ENCODE peak calls at places on chromosomes 7 and 10, in eight cellular contexts. N, K, F, Q, V, Z, P and I are unnamed samples.

GRCh38 chr10:48506147-48506917 is 98.5 kb downstream of the ARHGAP22 start:
- DNase-seq in F (peak), N (peak), P (peak), K (peak), V (no peak), Q (peak), Z (no peak), I (no peak)

GRCh38 chr7:79268730-79269129 is 184.7 kb downstream of the MAGI2 start:
- DNase-seq in Z (no peak), P (no peak), Q (no peak), F (no peak), N (no peak), K (no peak), V (no peak), I (no peak)

GRCh38 chr10:130499541-130499940 is 363.4 kb downstream of the GLRX3 start:
- DNase-seq in F (no peak), V (no peak), Q (no peak), N (no peak), Z (no peak), K (no peak), P (no peak), I (no peak)

GRCh38 chr10:89280501-89280900 is 21.3 kb upstream of the IFIT2 start:
- DNase-seq in V (no peak), N (no peak), P (no peak), F (no peak), Q (no peak), K (no peak), Z (no peak), I (no peak)

GRCh38 chr10:112141297-112141696 is 42.3 kb downstream of the GPAM start:
- DNase-seq in V (no peak), Q (no peak), Z (no peak), F (no peak), K (no peak), P (no peak), N (no peak), I (no peak)

GRCh38 chr7:29319719-29320521 is 125.3 kb downstream of the CHN2 start:
- DNase-seq in F (no peak), N (no peak), K (no peak), Z (peak), Q (no peak), P (no peak), V (peak), I (no peak)

GRCh38 chr10:124523886-124524285 is 62.3 kb downstream of the LHPP start:
- DNase-seq in N (no peak), Z (no peak), K (no peak), V (no peak), F (no peak), P (peak), Q (no peak), I (no peak)

GRCh38 chr7:142114207-142114606 is 2.7 kb downstream of the MGAM2 start:
- DNase-seq in K (no peak), P (no peak), V (no peak), Z (no peak), N (no peak), F (no peak), Q (no peak), I (no peak)

GRCh38 chr7:43583424-43584199 is 704 bp downstream of the STK17A start:
- DNase-seq in F (peak), P (peak), Q (peak), Z (peak), K (peak), V (peak), N (peak), I (peak)

GRCh38 chr10:47190301-47190700 is 109.7 kb upstream of the GDF10 start:
- DNase-seq in Z (no peak), Q (no peak), N (no peak), V (no peak), K (no peak), P (no peak), F (no peak), I (no peak)

GRCh38 chr10:78337016-78337415 is 303.4 kb downstream of the RPS24 start:
- DNase-seq in V (no peak), F (no peak), Z (peak), N (peak), P (no peak), Q (no peak), K (no peak), I (no peak)

GRCh38 chr7:55104707-55105433 is 86.1 kb downstream of the EGFR start:
- DNase-seq in Q (peak), V (no peak), Z (no peak), K (no peak), N (no peak), P (no peak), F (no peak), I (no peak)

GRCh38 chr7:100065452-100066186 is 15.9 kb downstream of the ZNF3 start:
- DNase-seq in Z (no peak), V (peak), K (no peak), Q (peak), P (peak), F (no peak), N (no peak), I (no peak)

GRCh38 chr7:123749537-123749857 is 694 bp upstream of the WASL start:
- DNase-seq in K (no peak), V (peak), Q (no peak), F (no peak), N (no peak), P (peak), Z (no peak), I (no peak)

GRCh38 chr10:49398000-49398861 is 2.3 kb upstream of the DRGX start:
- DNase-seq in V (peak), P (peak), N (no peak), Z (peak), F (no peak), Q (peak), K (no peak), I (peak)

GRCh38 chr7:41579961-41580935 is 122.6 kb downstream of the INHBA start:
- DNase-seq in N (no peak), V (no peak), F (no peak), Q (peak), K (no peak), P (peak), Z (no peak), I (no peak)

GRCh38 chr10:5040781-5041470 is 37.3 kb upstream of the AKR1C2 start:
- DNase-seq in K (no peak), V (no peak), P (peak), N (no peak), Q (peak), Z (no peak), F (no peak), I (no peak)

GRCh38 chr10:78286675-78287074 is 253.0 kb downstream of the RPS24 start:
- DNase-seq in F (no peak), P (no peak), N (no peak), Z (no peak), K (no peak), Q (no peak), V (no peak), I (no peak)

GRCh38 chr10:89078729-89079672 is 88.4 kb downstream of the FAS start:
- DNase-seq in K (no peak), F (no peak), P (no peak), Q (no peak), V (no peak), Z (no peak), N (no peak), I (no peak)

GRCh38 chr10:129770286-129770685 is 193.8 kb downstream of the EBF3 start:
- DNase-seq in F (no peak), N (peak), K (no peak), P (peak), V (no peak), Q (no peak), Z (no peak), I (no peak)

GRCh38 chr10:10901906-10902305 is 115.8 kb upstream of the CELF2 start:
- DNase-seq in N (no peak), Q (no peak), K (no peak), P (no peak), Z (no peak), V (no peak), F (no peak), I (no peak)

GRCh38 chr10:67612577-67613537 is 83.1 kb downstream of the CTNNA3 start:
- DNase-seq in V (no peak), Z (no peak), Q (peak), F (no peak), P (peak), N (no peak), K (no peak), I (peak)

GRCh38 chr10:77522268-77522809 is 115.3 kb downstream of the KCNMA1 start:
- DNase-seq in V (no peak), N (no peak), F (no peak), Z (no peak), Q (no peak), K (no peak), P (no peak), I (no peak)

GRCh38 chr7:26198133-26198780 is 2.3 kb downstream of the HNRNPA2B1 start:
- DNase-seq in F (no peak), K (no peak), N (no peak), P (no peak), V (peak), Z (no peak), Q (peak), I (no peak)

GRCh38 chr7:44211126-44211675 is 10.4 kb downstream of the YKT6 start:
- DNase-seq in N (no peak), K (no peak), V (no peak), Z (peak), Q (no peak), F (peak), P (no peak), I (no peak)

GRCh38 chr7:155847821-155848435 is 35.7 kb upstream of the SHH start:
- DNase-seq in K (no peak), N (no peak), Q (no peak), Z (no peak), P (no peak), V (no peak), F (no peak), I (no peak)

GRCh38 chr10:94403034-94403822 is 887 bp downstream of the TBC1D12 start:
- DNase-seq in Q (peak), N (peak), V (no peak), P (peak), F (peak), K (peak), Z (peak), I (no peak)

GRCh38 chr10:12549297-12549696 is 199.9 kb downstream of the CAMK1D start:
- DNase-seq in N (no peak), K (no peak), F (peak), P (no peak), V (no peak), Q (no peak), Z (no peak), I (no peak)

GRCh38 chr10:36531621-36532020 is 593.8 kb upstream of the ANKRD30A start:
- DNase-seq in F (no peak), Q (no peak), K (no peak), N (no peak), P (peak), Z (no peak), V (no peak), I (no peak)

GRCh38 chr7:69256634-69257081 is 341.6 kb upstream of the AUTS2 start:
- DNase-seq in P (no peak), Z (peak), K (no peak), V (peak), Q (no peak), F (no peak), N (peak), I (no peak)

GRCh38 chr10:101816913-101817541 is 1.2 kb downstream of the OGA start:
- DNase-seq in N (no peak), F (no peak), Q (no peak), Z (no peak), K (peak), P (peak), V (no peak), I (no peak)

GRCh38 chr10:97063983-97064837 is 121.5 kb downstream of the SLIT1 start:
- DNase-seq in Q (no peak), F (no peak), P (peak), N (no peak), K (no peak), V (no peak), Z (peak), I (peak)

GRCh38 chr10:114252097-114252496 is 13.0 kb downstream of the VWA2 start:
- DNase-seq in F (no peak), Z (no peak), P (no peak), N (no peak), Q (no peak), K (no peak), V (no peak), I (no peak)

GRCh38 chr10:4725917-4726606 is 99.9 kb upstream of the AKR1E2 start:
- DNase-seq in V (no peak), K (no peak), Q (peak), F (no peak), Z (no peak), P (no peak), N (no peak), I (no peak)

GRCh38 chr10:22420787-22421517 is 75.7 kb downstream of the SPAG6 start:
- DNase-seq in V (no peak), Q (no peak), Z (no peak), N (no peak), P (peak), F (no peak), K (no peak), I (no peak)

GRCh38 chr7:148772297-148773089 is 73.8 kb downstream of the CUL1 start:
- DNase-seq in F (peak), N (no peak), P (peak), K (peak), Z (no peak), Q (peak), V (no peak), I (no peak)

GRCh38 chr7:128732521-128733277 is 6.5 kb upstream of the CALU start:
- DNase-seq in Q (no peak), F (no peak), Z (no peak), N (no peak), V (no peak), P (no peak), K (no peak), I (no peak)

GRCh38 chr10:102451105-102451969 is at the start of gene C10orf95:
- DNase-seq in Z (no peak), V (no peak), Q (no peak), P (peak), F (peak), K (peak), N (no peak), I (no peak)

GRCh38 chr7:96321670-96322372 is at the start of gene SLC25A13:
- DNase-seq in F (peak), P (peak), Q (peak), Z (peak), K (peak), V (peak), N (peak), I (peak)

GRCh38 chr7:151405588-151405987 is 4.2 kb downstream of the WDR86 start:
- DNase-seq in N (no peak), K (no peak), V (no peak), P (peak), Z (no peak), F (no peak), Q (no peak), I (peak)

GRCh38 chr7:151406051-151406875 is 3.6 kb downstream of the WDR86 start:
- DNase-seq in K (no peak), Z (no peak), N (no peak), P (peak), V (no peak), F (no peak), Q (no peak), I (no peak)

GRCh38 chr7:151403764-151404163 is 6.1 kb downstream of the WDR86 start:
- DNase-seq in Q (no peak), P (peak), F (no peak), N (no peak), V (no peak), K (no peak), Z (no peak), I (no peak)

GRCh38 chr7:151405056-151405455 is 4.8 kb downstream of the WDR86 start:
- DNase-seq in K (no peak), N (no peak), V (no peak), Q (no peak), Z (no peak), P (no peak), F (no peak), I (peak)

GRCh38 chr7:151404216-151405011 is 5.4 kb downstream of the WDR86 start:
- DNase-seq in Z (no peak), P (peak), F (no peak), Q (peak), N (no peak), K (no peak), V (peak), I (peak)
- H3K4me3 ChIP-seq in Z (no peak), P (no peak), F (no peak), Q (no peak), N (no peak), K (no peak), V (no peak), I (no peak)

DNA sequence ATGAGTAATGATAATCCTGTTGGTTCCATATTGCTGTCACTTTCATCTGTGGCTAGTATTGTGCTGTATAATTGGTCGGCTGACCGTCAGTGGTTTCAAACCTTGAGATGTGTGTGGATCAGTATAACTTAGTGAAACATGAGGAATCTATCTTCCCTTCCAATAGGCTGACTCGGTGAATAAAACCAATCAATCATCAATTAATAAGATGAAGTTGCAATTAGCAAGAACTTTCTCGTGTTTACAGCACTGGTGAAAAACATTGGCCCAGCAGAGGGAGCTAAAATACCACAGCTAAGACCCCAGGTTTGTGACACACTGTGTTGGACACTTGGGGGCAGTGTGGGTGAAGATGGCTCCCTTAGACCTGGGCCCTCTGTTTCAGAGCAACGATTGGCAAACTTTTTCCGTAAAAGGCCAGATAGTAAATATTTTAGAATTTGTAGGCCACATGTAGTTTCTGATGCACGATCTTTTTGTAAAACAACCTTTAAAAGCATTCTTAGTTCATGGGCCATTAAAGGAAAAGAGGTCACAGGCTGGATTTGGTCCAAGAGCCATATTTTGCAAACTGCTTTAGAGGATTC is 47.8 kb downstream of the STRA8 start:
- DNase-seq in Z (peak), P (peak), N (peak), K (peak), Q (peak), F (peak), V (peak), I (peak)
- H3K4me3 ChIP-seq in Z (no peak), P (peak), N (no peak), K (no peak), Q (no peak), F (no peak), V (no peak), I (no peak)

GRCh38 chr7:150340024-150340749 is 1.2 kb downstream of the RARRES2 start:
- DNase-seq in P (peak), Q (peak), N (peak), F (no peak), Z (no peak), K (peak), V (peak), I (no peak)
- H3K4me3 ChIP-seq in P (no peak), Q (peak), N (peak), F (no peak), Z (peak), K (peak), V (peak), I (no peak)

GRCh38 chr10:3532644-3533043 is 252.4 kb downstream of the KLF6 start:
- DNase-seq in N (peak), V (no peak), F (no peak), Z (no peak), Q (peak), K (no peak), P (no peak), I (no peak)
- H3K4me3 ChIP-seq in N (no peak), V (no peak), F (no peak), Z (no peak), Q (no peak), K (no peak), P (no peak), I (no peak)

DNA sequence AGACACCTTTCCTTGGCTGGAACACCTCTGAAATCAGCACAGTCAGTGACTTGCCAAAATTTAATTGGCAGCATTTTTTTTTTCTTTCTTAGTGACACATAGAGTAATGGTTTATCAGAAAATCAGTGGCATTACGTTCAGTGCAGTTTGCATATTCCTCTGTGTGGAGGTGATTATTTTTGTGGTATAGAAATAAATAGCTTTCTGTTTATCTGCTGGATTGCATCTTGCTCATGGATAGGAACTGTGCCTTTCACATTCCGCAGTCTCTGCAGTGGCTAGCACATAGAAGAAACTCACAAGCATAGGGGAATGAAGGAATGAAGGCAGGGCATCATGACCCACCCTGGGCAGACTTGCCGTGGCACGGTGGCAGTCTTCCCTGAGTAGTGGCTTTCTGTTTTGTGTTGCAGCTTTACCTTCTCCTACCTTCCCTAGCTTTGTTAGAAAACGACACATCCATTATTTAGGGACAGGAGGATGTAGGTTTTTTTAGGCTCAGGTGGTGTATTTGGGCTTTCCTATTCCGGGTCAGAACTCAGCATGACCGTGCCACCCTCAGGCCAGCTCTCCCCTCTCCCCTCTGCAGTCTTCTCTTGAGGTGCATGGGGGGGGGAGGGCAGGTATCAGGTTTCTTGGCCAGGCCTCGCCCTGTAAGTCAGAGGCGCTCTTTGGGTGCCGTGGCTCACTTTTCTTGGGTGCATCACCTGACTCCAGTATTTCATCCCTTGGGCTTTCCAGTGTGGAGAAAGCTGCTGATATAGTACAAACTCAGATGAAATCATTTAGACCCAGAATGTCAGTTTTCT is 112.5 kb upstream of the GJD4 start:
- DNase-seq in N (no peak), V (no peak), Q (no peak), P (no peak), K (no peak), F (no peak), Z (no peak), I (no peak)
- H3K4me3 ChIP-seq in N (no peak), V (no peak), Q (no peak), P (no peak), K (no peak), F (no peak), Z (no peak), I (no peak)

DNA sequence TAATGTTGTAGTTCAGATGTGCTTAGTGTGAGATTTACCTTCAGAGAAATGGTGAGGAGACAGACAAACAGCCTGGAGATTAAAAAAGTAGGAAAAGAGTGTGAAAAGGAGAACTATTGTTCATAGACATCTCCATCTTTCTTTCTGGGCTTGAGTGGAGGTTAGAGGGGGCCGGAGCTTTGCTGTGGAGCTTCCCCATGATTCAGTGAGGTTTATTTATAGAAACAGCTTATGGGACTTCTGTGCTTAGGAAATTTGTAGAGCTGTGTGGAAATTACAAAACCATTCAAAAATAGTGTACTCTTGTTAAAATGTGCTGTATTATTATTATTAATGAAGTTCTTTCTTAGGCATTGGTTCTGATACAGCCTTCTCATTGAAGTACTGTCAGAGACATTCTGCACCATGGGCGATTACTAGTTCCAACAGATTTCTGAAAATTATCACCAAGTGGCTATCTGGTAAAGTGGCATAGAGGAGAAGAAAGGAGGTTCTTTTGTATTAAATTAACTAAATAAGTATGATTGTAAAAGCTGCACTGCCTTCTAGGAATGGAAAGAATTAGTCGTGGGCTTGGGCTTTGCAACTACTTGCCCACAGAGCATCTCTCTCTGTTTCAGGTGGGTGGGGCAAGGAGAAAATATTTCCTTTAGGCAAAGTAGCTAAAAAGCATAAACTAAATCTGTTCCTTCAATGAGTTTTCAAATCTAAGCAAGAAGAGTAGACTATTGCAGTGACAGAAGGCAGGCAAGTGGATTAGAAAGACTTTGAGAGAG is 8.7 kb upstream of the TCAF1 start:
- DNase-seq in P (no peak), Z (no peak), Q (no peak), F (no peak), K (no peak), N (no peak), V (no peak), I (no peak)
- H3K4me3 ChIP-seq in P (no peak), Z (no peak), Q (no peak), F (no peak), K (no peak), N (no peak), V (no peak), I (no peak)

GRCh38 chr7:151867912-151868804 is 8.8 kb downstream of the PRKAG2 start:
- DNase-seq in P (no peak), K (no peak), Q (no peak), F (no peak), Z (no peak), N (peak), V (no peak), I (no peak)
- H3K4me3 ChIP-seq in P (no peak), K (no peak), Q (no peak), F (no peak), Z (no peak), N (peak), V (no peak), I (no peak)